ENCODE peak calls at places on chromosomes 11 and 22, in five cellular contexts. W is sciatic nerve; P is naive thymus-derived CD8-positive, alpha-beta T cell; U is HepG2; C is stimulated activated CD4-positive, alpha-beta T cell treated with anti-CD3 and anti-CD28 coated beads, Interleukin-2, amount 100 ng/mL, for 48 hours. R is an unnamed sample.

GRCh38 chr22:49753961-49754673 is 73.6 kb downstream of the BRD1 start:
- DNase-seq in W (no peak), P (no peak), U (no peak), C (no peak), R (no peak)

GRCh38 chr22:33841281-33842005 is 78.8 kb downstream of the LARGE1 start:
- DNase-seq in W (no peak), P (no peak), U (peak), C (no peak), R (no peak)

GRCh38 chr22:41229730-41230398 is 10.9 kb downstream of the CHADL start:
- DNase-seq in W (no peak), P (no peak), U (no peak), C (no peak), R (no peak)

GRCh38 chr11:15333407-15333806 is 218.7 kb downstream of the INSC start:
- DNase-seq in W (no peak), P (no peak), U (no peak), C (no peak), R (no peak)

GRCh38 chr11:75429902-75430691 is 2.9 kb downstream of the KLHL35 start:
- DNase-seq in W (no peak), P (peak), U (no peak), C (peak), R (peak)

GRCh38 chr22:17258015-17258827 is 39.0 kb upstream of the ADA2 start:
- DNase-seq in W (peak), P (peak), U (no peak), C (peak), R (peak)

GRCh38 chr11:123841189-123841588 is 35.0 kb upstream of the OR6M1 start:
- DNase-seq in W (no peak), P (no peak), U (no peak), C (no peak), R (no peak)

GRCh38 chr11:70064726-70065317 is 13.3 kb upstream of the ANO1 start:
- DNase-seq in W (no peak), P (no peak), U (no peak), C (no peak), R (no peak)

GRCh38 chr11:9138133-9138453 is 46.7 kb upstream of the SCUBE2 start:
- DNase-seq in W (no peak), P (no peak), U (no peak), C (no peak), R (no peak)

GRCh38 chr11:130178992-130179391 is 19.4 kb downstream of the ST14 start:
- DNase-seq in W (no peak), P (no peak), U (no peak), C (no peak), R (no peak)

GRCh38 chr11:2267871-2268825 is 2.2 kb downstream of the ASCL2 start:
- DNase-seq in W (peak), P (no peak), U (no peak), C (no peak), R (no peak)

GRCh38 chr11:102760355-102761035 is 19.9 kb downstream of the MMP10 start:
- DNase-seq in W (no peak), P (no peak), U (no peak), C (no peak), R (no peak)

GRCh38 chr22:46533434-46533833 is 4.0 kb downstream of the CELSR1 start:
- DNase-seq in W (no peak), P (no peak), U (no peak), C (no peak), R (no peak)

GRCh38 chr11:4087551-4087950 is 7.0 kb upstream of the RRM1 start:
- DNase-seq in W (no peak), P (no peak), U (no peak), C (no peak), R (no peak)

GRCh38 chr22:49812838-49813237 is 14.8 kb downstream of the BRD1 start:
- DNase-seq in W (no peak), P (no peak), U (no peak), C (no peak), R (no peak)

GRCh38 chr11:36354221-36355003 is 58.3 kb downstream of the PRR5L start:
- DNase-seq in W (no peak), P (no peak), U (no peak), C (no peak), R (no peak)

R was measured in spleen.